ENCODE peak calls at places on chromosomes 11 and 22, in seven cellular contexts. Q is GM12891, N is HepG2, J is H1, Z is GM12878, Y is K562, L is SK-N-SH. W is an unnamed sample.
A peak's percentile ranks its signal among the peaks of the same experiment; 100 is the strongest.

GRCh38 chr11:72363112-72363511 is 71.2 kb downstream of the CLPB start:
- DNase-seq in Q (no peak), N (peak; percentile 10), J (no peak), Z (no peak), Y (no peak), L (no peak), W (no peak)

GRCh38 chr22:39454385-39454871 is 2.4 kb upstream of the MGAT3 start:
- DNase-seq in Q (no peak), N (no peak), J (no peak), Z (no peak), Y (no peak), L (no peak), W (no peak)

GRCh38 chr11:100739636-100740035 is 52.5 kb downstream of the ARHGAP42 start:
- DNase-seq in Q (no peak), N (peak; percentile 40), J (no peak), Z (no peak), Y (no peak), L (no peak), W (no peak)

GRCh38 chr11:8383627-8384026 is 119.9 kb upstream of the LMO1 start:
- DNase-seq in Q (no peak), N (no peak), J (no peak), Z (no peak), Y (no peak), L (no peak), W (no peak)

GRCh38 chr22:47539374-47539773 is 776.9 kb downstream of the TBC1D22A start:
- DNase-seq in Q (no peak), N (no peak), J (no peak), Z (no peak), Y (no peak), L (no peak), W (no peak)

GRCh38 chr11:69912911-69913451 is 93.8 kb upstream of the FGF3 start:
- DNase-seq in Q (no peak), N (no peak), J (no peak), Z (no peak), Y (no peak), L (peak; percentile 66), W (no peak)

GRCh38 chr11:11813288-11813962 is 28.3 kb upstream of the USP47 start:
- DNase-seq in Q (no peak), N (peak; percentile 94), J (no peak), Z (no peak), Y (no peak), L (no peak), W (no peak)

GRCh38 chr11:17541330-17541885 is 2.8 kb downstream of the USH1C start:
- DNase-seq in Q (no peak), N (no peak), J (no peak), Z (no peak), Y (no peak), L (no peak), W (no peak)

GRCh38 chr11:116529681-116530080 is 243.1 kb downstream of the BUD13 start:
- DNase-seq in Q (no peak), N (no peak), J (no peak), Z (no peak), Y (no peak), L (no peak), W (no peak)

GRCh38 chr11:5600374-5600851 is 4.0 kb downstream of the TRIM6 start:
- DNase-seq in Q (peak; percentile 43), N (peak; percentile 63), J (peak; percentile 66), Z (peak; percentile 23), Y (peak; percentile 73), L (peak; percentile 53), W (peak; percentile 35)

GRCh38 chr11:47057374-47057773 is 119.3 kb downstream of the ARFGAP2 start:
- DNase-seq in Q (no peak), N (no peak), J (no peak), Z (no peak), Y (no peak), L (no peak), W (no peak)

GRCh38 chr11:64916040-64916847 is 765 bp downstream of the ATG2A start:
- DNase-seq in Q (peak; percentile 63), N (peak; percentile 55), J (no peak), Z (no peak), Y (peak; percentile 66), L (peak; percentile 70), W (peak; percentile 53)

GRCh38 chr22:39291501-39291900 is 27.9 kb downstream of the RPL3 start:
- DNase-seq in Q (no peak), N (no peak), J (no peak), Z (no peak), Y (no peak), L (no peak), W (no peak)

GRCh38 chr11:117010808-117011540 is 87.3 kb downstream of the SIK3 start:
- DNase-seq in Q (no peak), N (no peak), J (no peak), Z (no peak), Y (no peak), L (no peak), W (no peak)

GRCh38 chr11:1015826-1016565 is 20.5 kb downstream of the MUC6 start:
- DNase-seq in Q (no peak), N (no peak), J (no peak), Z (no peak), Y (no peak), L (no peak), W (no peak)

GRCh38 chr11:1013628-1013935 is 22.9 kb downstream of the MUC6 start:
- DNase-seq in Q (no peak), N (no peak), J (no peak), Z (no peak), Y (no peak), L (no peak), W (no peak)

GRCh38 chr11:1014276-1014675 is 22.2 kb downstream of the MUC6 start:
- DNase-seq in Q (no peak), N (no peak), J (no peak), Z (no peak), Y (no peak), L (no peak), W (no peak)

GRCh38 chr11:1012740-1013627 is 23.5 kb downstream of the MUC6 start:
- DNase-seq in Q (no peak), N (no peak), J (no peak), Z (no peak), Y (no peak), L (no peak), W (no peak)

DNA sequence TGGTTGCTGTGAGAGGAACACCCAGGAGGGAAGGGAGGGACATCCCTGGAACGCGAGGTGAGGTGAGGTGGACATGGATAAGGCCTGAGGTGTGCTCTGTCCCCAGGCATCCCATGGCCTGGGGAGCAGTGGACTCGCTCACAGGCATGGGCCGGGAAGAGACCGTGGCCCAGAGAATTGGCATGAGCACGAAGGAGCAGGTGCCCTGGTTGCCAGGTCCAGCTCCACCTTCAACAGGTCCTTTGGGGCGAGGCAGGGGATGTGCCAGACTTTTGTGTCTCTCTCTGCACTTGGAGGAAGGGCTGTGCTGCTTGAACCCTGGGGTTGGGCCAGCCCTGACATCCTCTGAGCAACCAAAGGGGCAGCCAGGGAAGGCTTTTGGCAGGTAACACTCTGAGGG is 21.5 kb downstream of the MUC6 start:
- DNase-seq in Q (no peak), N (no peak), J (no peak), Z (no peak), Y (no peak), L (no peak), W (no peak)
- TF ChIP-seq POLR2AphosphoS5 in Q (no peak), N (no peak), J (no peak), Z (no peak), Y (no peak), L (no peak), W (no peak)

DNA sequence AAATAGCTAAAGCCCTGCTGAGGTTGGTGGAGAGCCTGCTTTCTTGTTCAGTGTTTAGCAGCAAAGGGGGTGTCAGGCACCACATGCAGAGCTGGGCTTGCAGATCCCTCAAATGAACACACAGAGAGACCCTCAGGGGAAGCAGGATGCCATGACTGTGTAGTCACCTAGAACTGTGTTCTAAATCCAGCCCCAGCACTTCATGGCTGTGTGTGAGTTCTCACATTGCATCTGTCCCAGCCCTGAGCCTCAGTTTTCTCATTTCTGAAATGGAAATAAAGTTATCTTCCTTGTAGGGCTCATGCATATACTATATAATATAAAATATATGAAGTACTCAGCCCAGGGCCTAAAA is 47.1 kb downstream of the CWC15 start:
- DNase-seq in Q (no peak), N (no peak), J (no peak), Z (no peak), Y (no peak), L (no peak), W (no peak)
- TF ChIP-seq TAF1 in Q (no peak), N (no peak), J (no peak), Z (no peak), Y (no peak), L (no peak), W (no peak)

GRCh38 chr11:76839326-76839725 is 21.4 kb upstream of the ACER3 start:
- DNase-seq in Q (no peak), N (no peak), J (no peak), Z (no peak), Y (no peak), L (no peak), W (no peak)
- TF ChIP-seq POLR2AphosphoS5 in Q (no peak), N (no peak), J (no peak), Z (no peak), Y (no peak), L (no peak), W (no peak)

GRCh38 chr11:82858556-82859091 is 41.6 kb downstream of the PRCP start:
- DNase-seq in Q (no peak), N (no peak), J (no peak), Z (no peak), Y (no peak), L (no peak), W (no peak)
- TF ChIP-seq TAF1 in Q (no peak), N (no peak), J (no peak), Z (no peak), Y (no peak), L (no peak), W (no peak)

GRCh38 chr11:120547871-120548681 is 36.5 kb downstream of the GRIK4 start:
- DNase-seq in Q (no peak), N (peak; percentile 91), J (no peak), Z (no peak), Y (no peak), L (peak; percentile 90), W (no peak)
- TF ChIP-seq POLR2AphosphoS5 in Q (no peak), N (no peak), J (no peak), Z (no peak), Y (no peak), L (peak; percentile 26), W (no peak)

DNA sequence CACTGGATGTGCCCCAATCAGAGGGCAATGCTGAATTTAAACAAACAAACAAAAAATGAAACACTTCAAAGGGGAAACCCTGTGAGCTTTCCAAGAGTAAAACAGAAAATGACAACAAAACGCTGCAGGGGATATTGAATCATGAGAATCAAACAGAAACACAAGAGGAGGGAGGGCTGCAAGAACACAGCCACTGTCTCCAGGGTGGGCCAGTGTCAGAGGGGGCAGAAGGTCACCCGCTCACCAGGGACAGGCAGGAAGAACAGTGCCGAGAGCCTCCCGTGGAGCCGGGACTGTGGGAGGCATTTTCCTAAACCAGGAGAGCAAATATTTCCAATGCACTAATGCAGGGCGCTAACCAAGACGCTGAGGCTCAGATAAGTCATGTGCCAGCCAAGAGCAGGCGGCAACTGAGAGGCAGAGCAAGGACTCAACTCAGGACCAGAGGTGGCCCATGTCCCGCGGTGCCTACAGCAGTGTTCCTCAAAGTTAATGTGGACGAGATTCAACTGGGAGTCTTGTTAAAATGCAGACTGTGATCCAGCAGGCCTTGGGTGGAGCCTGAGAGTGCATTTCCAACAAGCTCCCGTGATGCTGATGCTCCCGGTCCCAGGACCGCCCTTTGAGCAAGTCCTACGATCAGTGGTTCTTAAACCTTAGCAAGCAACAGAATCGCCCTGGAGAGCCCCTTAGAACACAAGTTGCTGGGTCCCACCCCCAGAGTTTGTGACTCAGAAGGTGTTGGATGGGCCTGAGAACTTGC is 197.2 kb downstream of the TENM4 start:
- DNase-seq in Q (no peak), N (no peak), J (no peak), Z (no peak), Y (no peak), L (no peak), W (no peak)
- TF ChIP-seq TAF1 in Q (no peak), N (no peak), J (no peak), Z (no peak), Y (no peak), L (no peak), W (no peak)

W was measured in GM12892.